ENCODE peak calls at places on chromosomes 4 and X, in nine cellular contexts. One of them, this sample, is unnamed.

GRCh38 chr4:127685292-127685691 is 44.9 kb upstream of the SLC25A31 start:
- DNase-seq in lower lobe of right lung: no peak
- DNase-seq in thyroid gland: no peak
- DNase-seq in GM23248: peak; percentile 26
- DNase-seq in brain microvascular endothelial cell: peak; percentile 70
- DNase-seq in mammary epithelial cell: peak; percentile 74
- DNase-seq in neural progenitor cell: no peak
- DNase-seq in transverse colon: no peak
- DNase-seq in breast epithelium: no peak
- DNase-seq in this sample: no peak

GRCh38 chr4:152946460-152946859 is 10.3 kb downstream of the FHDC1 start:
- DNase-seq in thyroid gland: no peak
- DNase-seq in neural progenitor cell: no peak
- DNase-seq in brain microvascular endothelial cell: no peak
- DNase-seq in lower lobe of right lung: no peak
- DNase-seq in GM23248: no peak
- DNase-seq in mammary epithelial cell: peak; percentile 36
- DNase-seq in breast epithelium: no peak
- DNase-seq in transverse colon: no peak
- DNase-seq in this sample: no peak

GRCh38 chrX:139192386-139192961 is 338.1 kb upstream of the F9 start:
- DNase-seq in lower lobe of right lung: no peak
- DNase-seq in brain microvascular endothelial cell: no peak
- DNase-seq in transverse colon: no peak
- DNase-seq in thyroid gland: no peak
- DNase-seq in neural progenitor cell: no peak
- DNase-seq in breast epithelium: no peak
- DNase-seq in mammary epithelial cell: no peak
- DNase-seq in GM23248: peak; percentile 46
- DNase-seq in this sample: no peak

GRCh38 chr4:1500966-1501753 is 94.9 kb upstream of the NKX1-1 start:
- DNase-seq in transverse colon: no peak
- DNase-seq in lower lobe of right lung: peak; percentile 14
- DNase-seq in mammary epithelial cell: no peak
- DNase-seq in neural progenitor cell: no peak
- DNase-seq in brain microvascular endothelial cell: no peak
- DNase-seq in thyroid gland: no peak
- DNase-seq in breast epithelium: no peak
- DNase-seq in GM23248: no peak
- DNase-seq in this sample: no peak

GRCh38 chr4:126727461-126727860 is 905.3 kb upstream of the INTU start:
- DNase-seq in thyroid gland: no peak
- DNase-seq in lower lobe of right lung: no peak
- DNase-seq in brain microvascular endothelial cell: peak; percentile 29
- DNase-seq in breast epithelium: no peak
- DNase-seq in transverse colon: no peak
- DNase-seq in neural progenitor cell: no peak
- DNase-seq in GM23248: peak; percentile 44
- DNase-seq in mammary epithelial cell: peak; percentile 65
- DNase-seq in this sample: no peak

GRCh38 chr4:108135549-108136209 is 33.1 kb downstream of the LEF1 start:
- DNase-seq in lower lobe of right lung: no peak
- DNase-seq in breast epithelium: peak; percentile 50
- DNase-seq in neural progenitor cell: peak; percentile 89
- DNase-seq in transverse colon: no peak
- DNase-seq in mammary epithelial cell: peak; percentile 63
- DNase-seq in GM23248: no peak
- DNase-seq in brain microvascular endothelial cell: no peak
- DNase-seq in thyroid gland: peak; percentile 15
- DNase-seq in this sample: no peak

GRCh38 chr4:4871267-4872147 is 12.0 kb downstream of the MSX1 start:
- DNase-seq in lower lobe of right lung: no peak
- DNase-seq in breast epithelium: no peak
- DNase-seq in GM23248: no peak
- DNase-seq in brain microvascular endothelial cell: no peak
- DNase-seq in transverse colon: no peak
- DNase-seq in neural progenitor cell: peak; percentile 55
- DNase-seq in mammary epithelial cell: no peak
- DNase-seq in thyroid gland: no peak
- DNase-seq in this sample: no peak

GRCh38 chrX:85243155-85243554 is 424 bp downstream of the SATL1 start:
- DNase-seq in mammary epithelial cell: no peak
- DNase-seq in thyroid gland: no peak
- DNase-seq in lower lobe of right lung: no peak
- DNase-seq in neural progenitor cell: no peak
- DNase-seq in breast epithelium: no peak
- DNase-seq in brain microvascular endothelial cell: no peak
- DNase-seq in transverse colon: no peak
- DNase-seq in GM23248: no peak
- DNase-seq in this sample: no peak

GRCh38 chr4:74133786-74134499 is 24.0 kb upstream of the MTHFD2L start:
- DNase-seq in breast epithelium: peak; percentile 74
- DNase-seq in neural progenitor cell: peak; percentile 79
- DNase-seq in transverse colon: peak; percentile 82
- DNase-seq in brain microvascular endothelial cell: peak; percentile 95
- DNase-seq in thyroid gland: peak; percentile 76
- DNase-seq in mammary epithelial cell: peak; percentile 76
- DNase-seq in GM23248: peak; percentile 95
- DNase-seq in lower lobe of right lung: peak; percentile 72
- DNase-seq in this sample: peak; percentile 66

GRCh38 chr4:41887821-41888699 is 47.2 kb upstream of the TMEM33 start:
- DNase-seq in lower lobe of right lung: no peak
- DNase-seq in transverse colon: peak; percentile 21
- DNase-seq in breast epithelium: no peak
- DNase-seq in thyroid gland: peak; percentile 48
- DNase-seq in mammary epithelial cell: no peak
- DNase-seq in GM23248: peak; percentile 66
- DNase-seq in neural progenitor cell: peak; percentile 61
- DNase-seq in brain microvascular endothelial cell: peak; percentile 63
- DNase-seq in this sample: no peak

DNA sequence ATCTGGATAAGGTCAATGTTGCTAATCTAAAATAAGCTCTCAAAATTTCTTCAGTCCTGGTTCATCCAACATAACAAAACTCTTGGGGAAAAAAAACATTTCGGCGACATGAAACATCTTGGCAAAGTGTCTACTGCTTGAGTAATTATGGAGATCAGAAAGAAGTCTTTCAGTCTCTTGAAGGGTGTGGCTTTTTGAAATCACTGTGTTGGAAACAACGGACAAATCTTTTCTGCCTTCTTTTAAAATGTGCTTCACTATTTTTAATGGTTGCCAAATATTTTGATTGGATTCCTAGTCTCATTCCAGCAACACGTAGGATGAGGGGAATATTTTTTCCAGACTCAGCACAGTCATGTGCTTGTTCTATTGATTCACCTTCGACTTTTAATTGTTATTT is 138.6 kb downstream of the KLHL8 start:
- DNase-seq in lower lobe of right lung: no peak
- DNase-seq in GM23248: peak; percentile 42
- DNase-seq in thyroid gland: no peak
- DNase-seq in neural progenitor cell: no peak
- DNase-seq in mammary epithelial cell: no peak
- DNase-seq in brain microvascular endothelial cell: no peak
- DNase-seq in transverse colon: no peak
- DNase-seq in breast epithelium: no peak
- DNase-seq in this sample: no peak
- H3K27ac ChIP-seq in lower lobe of right lung: no peak overlapping the region
- H3K27ac ChIP-seq in GM23248: no peak overlapping the region
- H3K27ac ChIP-seq in thyroid gland: peak overlapping the region; percentile 29
- H3K27ac ChIP-seq in neural progenitor cell: no peak overlapping the region
- H3K27ac ChIP-seq in mammary epithelial cell: peak overlapping the region; percentile 6
- H3K27ac ChIP-seq in brain microvascular endothelial cell: no peak overlapping the region
- H3K27ac ChIP-seq in transverse colon: peak overlapping the region; percentile 67
- H3K27ac ChIP-seq in breast epithelium: peak overlapping the region; percentile 57
- H3K27ac ChIP-seq in this sample: no peak overlapping the region

GRCh38 chr4:174537634-174538033 is 15.3 kb upstream of the HPGD start:
- DNase-seq in neural progenitor cell: no peak
- DNase-seq in lower lobe of right lung: no peak
- DNase-seq in GM23248: no peak
- DNase-seq in breast epithelium: no peak
- DNase-seq in transverse colon: no peak
- DNase-seq in thyroid gland: no peak
- DNase-seq in brain microvascular endothelial cell: no peak
- DNase-seq in mammary epithelial cell: no peak
- DNase-seq in this sample: no peak

GRCh38 chr4:174538123-174538875 is 16.0 kb upstream of the HPGD start:
- DNase-seq in GM23248: no peak
- DNase-seq in neural progenitor cell: no peak
- DNase-seq in brain microvascular endothelial cell: no peak
- DNase-seq in lower lobe of right lung: no peak
- DNase-seq in mammary epithelial cell: peak; percentile 52
- DNase-seq in thyroid gland: no peak
- DNase-seq in transverse colon: no peak
- DNase-seq in breast epithelium: no peak
- DNase-seq in this sample: no peak

GRCh38 chr4:174540175-174540574 is 17.9 kb upstream of the HPGD start:
- DNase-seq in transverse colon: no peak
- DNase-seq in mammary epithelial cell: peak; percentile 42
- DNase-seq in thyroid gland: no peak
- DNase-seq in GM23248: no peak
- DNase-seq in lower lobe of right lung: no peak
- DNase-seq in neural progenitor cell: no peak
- DNase-seq in breast epithelium: no peak
- DNase-seq in brain microvascular endothelial cell: no peak
- DNase-seq in this sample: no peak

GRCh38 chr4:174539571-174539970 is 17.3 kb upstream of the HPGD start:
- DNase-seq in neural progenitor cell: no peak
- DNase-seq in transverse colon: no peak
- DNase-seq in brain microvascular endothelial cell: no peak
- DNase-seq in lower lobe of right lung: no peak
- DNase-seq in mammary epithelial cell: no peak
- DNase-seq in thyroid gland: peak; percentile 41
- DNase-seq in GM23248: no peak
- DNase-seq in breast epithelium: no peak
- DNase-seq in this sample: no peak

DNA sequence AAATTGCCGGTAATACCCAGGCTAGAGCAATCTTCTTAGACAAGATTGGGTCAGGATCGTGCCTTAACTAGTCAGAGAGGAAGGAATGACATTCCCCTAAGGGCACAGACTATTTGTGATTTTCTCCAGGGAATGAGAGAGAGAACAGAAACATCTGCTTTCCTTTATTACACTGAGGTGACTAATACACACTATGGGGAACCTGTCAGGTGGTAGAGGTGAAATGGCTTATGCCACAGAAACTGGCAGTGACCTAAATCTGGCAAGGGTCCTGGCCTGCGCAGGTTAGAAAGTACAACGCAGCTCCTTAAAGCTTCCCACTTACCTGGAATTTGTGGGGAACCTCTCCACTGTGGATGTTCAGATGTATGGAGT is 16.6 kb upstream of the HPGD start:
- DNase-seq in breast epithelium: no peak
- DNase-seq in transverse colon: no peak
- DNase-seq in neural progenitor cell: no peak
- DNase-seq in mammary epithelial cell: peak; percentile 91
- DNase-seq in brain microvascular endothelial cell: no peak
- DNase-seq in lower lobe of right lung: no peak
- DNase-seq in GM23248: no peak
- DNase-seq in thyroid gland: no peak
- DNase-seq in this sample: no peak
- H3K27ac ChIP-seq in breast epithelium: no peak overlapping the region
- H3K27ac ChIP-seq in transverse colon: no peak overlapping the region
- H3K27ac ChIP-seq in neural progenitor cell: no peak overlapping the region
- H3K27ac ChIP-seq in mammary epithelial cell: peak overlapping the region; percentile 50
- H3K27ac ChIP-seq in brain microvascular endothelial cell: no peak overlapping the region
- H3K27ac ChIP-seq in lower lobe of right lung: no peak overlapping the region
- H3K27ac ChIP-seq in GM23248: no peak overlapping the region
- H3K27ac ChIP-seq in thyroid gland: peak overlapping the region; percentile 62
- H3K27ac ChIP-seq in this sample: no peak overlapping the region

GRCh38 chrX:259692-260355 is 21.4 kb upstream of the PLCXD1 start:
- DNase-seq in mammary epithelial cell: no peak
- DNase-seq in transverse colon: no peak
- DNase-seq in lower lobe of right lung: peak; percentile 30
- DNase-seq in GM23248: no peak
- DNase-seq in breast epithelium: peak; percentile 13
- DNase-seq in thyroid gland: no peak
- DNase-seq in brain microvascular endothelial cell: no peak
- DNase-seq in neural progenitor cell: peak; percentile 52
- DNase-seq in this sample: no peak

GRCh38 chrX:261167-261857 is 19.9 kb upstream of the PLCXD1 start:
- DNase-seq in mammary epithelial cell: peak; percentile 24
- DNase-seq in thyroid gland: no peak
- DNase-seq in transverse colon: no peak
- DNase-seq in lower lobe of right lung: peak; percentile 46
- DNase-seq in GM23248: no peak
- DNase-seq in neural progenitor cell: no peak
- DNase-seq in breast epithelium: peak; percentile 10
- DNase-seq in brain microvascular endothelial cell: peak; percentile 68
- DNase-seq in this sample: no peak

GRCh38 chrX:262391-262909 is 18.7 kb upstream of the PLCXD1 start:
- DNase-seq in brain microvascular endothelial cell: no peak
- DNase-seq in mammary epithelial cell: no peak
- DNase-seq in lower lobe of right lung: peak; percentile 48
- DNase-seq in breast epithelium: peak; percentile 7
- DNase-seq in transverse colon: no peak
- DNase-seq in thyroid gland: no peak
- DNase-seq in GM23248: no peak
- DNase-seq in neural progenitor cell: no peak
- DNase-seq in this sample: no peak

GRCh38 chrX:264634-265455 is 16.3 kb upstream of the PLCXD1 start:
- DNase-seq in mammary epithelial cell: no peak
- DNase-seq in GM23248: peak; percentile 51
- DNase-seq in breast epithelium: peak; percentile 15
- DNase-seq in transverse colon: no peak
- DNase-seq in lower lobe of right lung: peak; percentile 35
- DNase-seq in neural progenitor cell: no peak
- DNase-seq in thyroid gland: no peak
- DNase-seq in brain microvascular endothelial cell: no peak
- DNase-seq in this sample: no peak

DNA sequence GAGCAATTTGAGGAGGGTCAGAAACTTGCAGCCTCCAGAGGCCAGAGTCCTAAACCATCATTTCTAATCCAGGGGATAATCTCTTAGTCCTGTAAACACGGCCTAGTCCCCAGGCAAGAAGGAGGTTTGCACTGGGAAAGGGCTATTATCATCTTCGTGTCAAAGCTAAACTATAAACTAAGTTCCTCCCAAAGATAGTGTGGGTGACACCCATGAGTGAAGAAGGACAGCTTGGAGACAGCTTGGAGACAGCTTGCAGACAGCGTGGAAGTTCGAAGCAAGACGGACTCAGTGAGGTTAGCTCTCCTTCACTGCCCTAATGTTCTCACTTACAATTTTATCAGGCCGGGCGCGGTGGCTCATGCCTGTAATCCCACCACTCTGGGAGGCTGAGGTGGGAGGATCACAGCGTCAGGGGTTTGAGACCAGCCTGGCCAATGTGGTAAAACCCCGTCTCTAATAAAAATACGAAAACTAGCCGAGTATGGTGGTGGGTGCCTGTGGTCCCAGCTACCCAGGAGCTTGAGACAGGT is 19.3 kb upstream of the PLCXD1 start:
- DNase-seq in brain microvascular endothelial cell: no peak
- DNase-seq in neural progenitor cell: no peak
- DNase-seq in lower lobe of right lung: no peak
- DNase-seq in thyroid gland: no peak
- DNase-seq in transverse colon: no peak
- DNase-seq in mammary epithelial cell: no peak
- DNase-seq in GM23248: no peak
- DNase-seq in breast epithelium: no peak
- DNase-seq in this sample: no peak
- H3K27ac ChIP-seq in brain microvascular endothelial cell: peak overlapping the region; percentile 46
- H3K27ac ChIP-seq in neural progenitor cell: no peak overlapping the region
- H3K27ac ChIP-seq in lower lobe of right lung: no peak overlapping the region
- H3K27ac ChIP-seq in thyroid gland: no peak overlapping the region
- H3K27ac ChIP-seq in transverse colon: no peak overlapping the region
- H3K27ac ChIP-seq in mammary epithelial cell: no peak overlapping the region
- H3K27ac ChIP-seq in GM23248: no peak overlapping the region
- H3K27ac ChIP-seq in breast epithelium: no peak overlapping the region
- H3K27ac ChIP-seq in this sample: no peak overlapping the region

GRCh38 chrX:120672841-120673530 is 43.1 kb upstream of the C1GALT1C1 start:
- DNase-seq in lower lobe of right lung: no peak
- DNase-seq in neural progenitor cell: no peak
- DNase-seq in brain microvascular endothelial cell: no peak
- DNase-seq in breast epithelium: no peak
- DNase-seq in mammary epithelial cell: no peak
- DNase-seq in thyroid gland: no peak
- DNase-seq in GM23248: no peak
- DNase-seq in transverse colon: no peak
- DNase-seq in this sample: no peak
- H3K27ac ChIP-seq in lower lobe of right lung: no peak overlapping the region
- H3K27ac ChIP-seq in neural progenitor cell: no peak overlapping the region
- H3K27ac ChIP-seq in brain microvascular endothelial cell: peak overlapping the region; percentile 96
- H3K27ac ChIP-seq in breast epithelium: peak overlapping the region; percentile 77
- H3K27ac ChIP-seq in mammary epithelial cell: no peak overlapping the region
- H3K27ac ChIP-seq in thyroid gland: peak overlapping the region; percentile 5
- H3K27ac ChIP-seq in GM23248: peak overlapping the region; percentile 83
- H3K27ac ChIP-seq in transverse colon: no peak overlapping the region
- H3K27ac ChIP-seq in this sample: no peak overlapping the region

This sample was measured in substantia nigra.